ENCODE peak calls at places on chromosome 21, in eight cellular contexts. R is breast epithelium, K is astrocyte of the spinal cord, Q is A673, D is adrenal gland, N is hepatocyte, Y is psoas muscle, U is IMR-90. V is an unnamed sample.
A peak's percentile ranks its signal among the peaks of the same experiment; 100 is the strongest.

GRCh38 chr21:29423051-29423450 is 124.3 kb downstream of the BACH1 start:
- DNase-seq in R (no peak), K (no peak), Q (no peak), D (no peak), N (peak; percentile 28), Y (no peak), U (no peak), V (no peak)

GRCh38 chr21:39313042-39313456 is 383 bp downstream of the BRWD1 start:
- DNase-seq in R (no peak), K (no peak), Q (peak; percentile 23), D (peak; percentile 38), N (no peak), Y (no peak), U (no peak), V (peak; percentile 47)

GRCh38 chr21:44434568-44434925 is 20.8 kb upstream of the LRRC3 start:
- DNase-seq in R (no peak), K (no peak), Q (no peak), D (no peak), N (no peak), Y (peak; percentile 19), U (no peak), V (no peak)

GRCh38 chr21:16304189-16304588 is 574.4 kb downstream of the USP25 start:
- DNase-seq in R (no peak), K (peak; percentile 21), Q (no peak), D (no peak), N (no peak), Y (no peak), U (no peak), V (no peak)

GRCh38 chr21:34351786-34352241 is 12.0 kb upstream of the KCNE2 start:
- DNase-seq in R (no peak), K (peak; percentile 26), Q (peak; percentile 56), D (peak; percentile 67), N (peak; percentile 78), Y (no peak), U (peak; percentile 26), V (peak; percentile 37)

GRCh38 chr21:26194326-26194725 is 23.8 kb upstream of the APP start:
- DNase-seq in R (no peak), K (no peak), Q (no peak), D (no peak), N (no peak), Y (no peak), U (no peak), V (no peak)

GRCh38 chr21:33924766-33925100 is 9.1 kb upstream of the ATP5PO start:
- DNase-seq in R (no peak), K (no peak), Q (no peak), D (no peak), N (no peak), Y (no peak), U (no peak), V (no peak)

GRCh38 chr21:20802631-20803260 is 195.5 kb upstream of the NCAM2 start:
- DNase-seq in R (no peak), K (no peak), Q (no peak), D (no peak), N (no peak), Y (no peak), U (no peak), V (no peak)

GRCh38 chr21:31476551-31477120 is 132.6 kb upstream of the TIAM1 start:
- DNase-seq in R (no peak), K (no peak), Q (no peak), D (no peak), N (no peak), Y (no peak), U (no peak), V (no peak)

GRCh38 chr21:29654203-29654602 is 285.6 kb downstream of the GRIK1 start:
- DNase-seq in R (no peak), K (no peak), Q (no peak), D (no peak), N (no peak), Y (no peak), U (no peak), V (no peak)

DNA sequence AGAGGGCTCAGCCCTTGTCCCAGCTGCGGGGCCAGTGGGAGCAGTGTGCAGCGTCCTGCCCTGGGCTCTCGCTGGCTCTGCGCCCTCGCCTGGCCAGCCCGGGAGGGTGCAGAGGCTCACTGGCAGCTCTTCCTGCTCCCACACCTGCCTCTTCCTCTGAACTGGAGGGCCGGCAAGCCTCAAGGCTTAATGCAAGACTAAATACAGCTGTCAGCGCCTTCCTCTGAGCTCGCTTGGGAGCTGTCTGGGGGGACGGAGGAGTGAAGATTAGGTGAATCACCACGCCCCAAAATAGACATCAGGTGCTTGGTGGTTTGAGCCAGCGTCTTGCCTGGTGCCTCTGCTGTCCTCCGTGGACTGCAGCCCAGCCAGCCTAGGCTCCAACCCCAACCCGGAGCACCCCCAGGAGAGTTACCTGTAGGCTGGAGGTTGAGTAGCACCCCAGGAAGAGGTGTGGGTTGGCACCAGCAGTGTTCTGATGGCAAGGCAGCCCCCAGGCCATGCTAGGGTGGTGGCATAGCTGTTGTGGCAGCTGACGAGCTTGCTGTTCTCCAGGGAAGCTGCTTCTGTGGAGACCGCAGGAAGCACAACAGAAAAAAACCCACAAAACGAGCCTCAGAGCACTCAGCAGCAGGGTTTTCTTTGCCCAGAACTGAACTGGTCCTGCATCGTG is 36.9 kb downstream of the UMODL1 start:
- DNase-seq in R (no peak), K (peak; percentile 57), Q (peak; percentile 61), D (peak; percentile 85), N (peak; percentile 88), Y (peak; percentile 63), U (peak; percentile 65), V (peak; percentile 66)
- TF ChIP-seq CTCF in R (no peak), K (peak; percentile 93), Q (peak; percentile 75), D (peak; percentile 81), N (peak; percentile 72), Y (peak; percentile 56), U (peak; percentile 82), V (peak; percentile 69)

DNA sequence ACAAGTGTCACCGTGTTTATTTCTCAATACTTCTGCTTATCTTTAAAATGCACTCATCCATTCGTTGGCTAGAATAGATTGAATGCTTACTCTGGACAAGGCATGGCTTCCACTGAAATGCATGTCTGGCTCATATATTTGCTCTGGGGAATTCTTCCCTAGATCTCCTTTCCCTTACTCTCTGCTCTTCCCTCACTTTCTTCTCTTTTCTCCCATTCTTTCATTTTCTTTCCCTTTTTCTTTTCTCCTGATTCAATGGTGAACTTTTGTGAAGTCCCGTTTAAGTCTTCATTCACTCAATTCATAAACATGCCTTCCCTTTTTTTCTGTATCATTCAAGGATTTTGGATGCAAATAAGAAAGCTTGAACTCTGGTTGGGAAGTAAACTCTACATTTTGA is 234.5 kb downstream of the DYRK1A start:
- DNase-seq in R (no peak), K (no peak), Q (no peak), D (no peak), N (no peak), Y (no peak), U (no peak), V (no peak)
- TF ChIP-seq CTCF in R (no peak), K (no peak), Q (no peak), D (no peak), N (no peak), Y (no peak), U (no peak), V (no peak)

GRCh38 chr21:40634141-40634540 is 212.8 kb downstream of the DSCAM start:
- DNase-seq in R (no peak), K (no peak), Q (no peak), D (no peak), N (no peak), Y (no peak), U (no peak), V (no peak)
- TF ChIP-seq CTCF in R (no peak), K (no peak), Q (no peak), D (no peak), N (no peak), Y (no peak), U (no peak), V (no peak)

DNA sequence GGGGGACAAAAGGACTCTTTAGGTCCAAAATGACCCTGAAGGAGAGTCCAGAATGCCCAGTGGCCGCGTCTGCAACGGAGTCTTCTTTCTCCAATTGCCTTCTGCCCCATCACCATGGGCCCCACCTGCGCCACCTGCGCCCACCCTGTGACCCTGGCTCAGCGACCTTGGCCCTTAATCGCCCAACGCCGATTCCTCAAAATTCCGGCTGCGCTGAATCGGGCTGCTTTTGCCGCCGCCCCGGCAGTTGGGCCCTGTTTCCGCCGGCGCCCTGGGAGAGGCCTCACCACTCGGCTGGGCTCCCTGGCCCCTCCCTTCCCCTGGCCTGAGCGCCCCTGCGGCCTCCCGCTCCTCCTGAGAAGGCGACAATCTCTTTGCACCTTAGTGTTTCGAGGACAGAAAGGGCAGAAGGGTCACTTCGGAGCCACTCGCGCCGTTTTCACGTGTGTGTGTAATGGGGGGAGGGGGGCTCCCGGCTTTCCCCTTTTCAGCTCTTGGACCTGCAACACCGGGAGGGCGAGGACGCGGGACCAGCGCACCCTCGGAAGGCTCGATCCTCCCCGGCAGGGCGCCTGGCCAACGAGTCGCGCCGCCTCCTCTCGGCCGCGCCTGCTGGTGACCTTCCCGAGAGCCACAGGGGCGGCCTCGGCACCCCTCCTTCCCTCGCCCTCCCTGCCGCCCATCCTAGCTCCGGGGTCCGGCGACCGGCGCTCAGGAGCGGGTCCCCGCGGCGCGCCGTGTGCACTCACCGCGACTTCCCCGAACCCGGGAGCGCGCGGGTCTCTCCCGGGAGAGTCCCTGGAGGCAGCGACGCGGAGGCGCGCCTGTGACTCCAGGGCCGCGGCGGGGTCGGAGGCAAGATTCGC is 522 bp upstream of the SIM2 start:
- DNase-seq in R (no peak), K (no peak), Q (no peak), D (no peak), N (no peak), Y (peak; percentile 59), U (peak; percentile 15), V (peak; percentile 65)
- TF ChIP-seq CTCF in R (no peak), K (no peak), Q (no peak), D (no peak), N (no peak), Y (no peak), U (no peak), V (no peak)

GRCh38 chr21:45509566-45510465 is 32.4 kb downstream of the SLC19A1 start:
- DNase-seq in R (no peak), K (no peak), Q (no peak), D (no peak), N (no peak), Y (peak; percentile 50), U (no peak), V (peak; percentile 10)
- TF ChIP-seq CTCF in R (no peak), K (peak; percentile 16), Q (no peak), D (no peak), N (no peak), Y (no peak), U (no peak), V (no peak)

GRCh38 chr21:32727728-32728454 is at the start of gene SYNJ1:
- DNase-seq in R (peak; percentile 94), K (peak; percentile 96), Q (peak; percentile 95), D (peak; percentile 96), N (peak; percentile 98), Y (peak; percentile 98), U (peak; percentile 91), V (peak; percentile 96)
- TF ChIP-seq CTCF in R (no peak), K (no peak), Q (no peak), D (no peak), N (no peak), Y (no peak), U (no peak), V (no peak)

V was measured in nephron progenitor cell.